ENCODE peak calls at places on chromosome 7, in seven cellular contexts. One of them, this sample, is unnamed.

GRCh38 chr7:24477376-24477775 is 95.9 kb upstream of the PALS2 start:
- DNase-seq in HEK293T: no peak
- DNase-seq in stimulated activated CD8-positive, alpha-beta memory T cell treated with anti-CD3 and anti-CD28 coated beads, Interleukin-2, amount 100 ng/mL, for 1 hour: no peak
- DNase-seq in AG09309: peak
- DNase-seq in HS-27A: no peak
- DNase-seq in mucosa of gallbladder: no peak
- DNase-seq in left ventricle myocardium superior: no peak
- DNase-seq in this sample: no peak

GRCh38 chr7:550881-551614 is 31.4 kb upstream of the PDGFA start:
- DNase-seq in HS-27A: no peak
- DNase-seq in mucosa of gallbladder: no peak
- DNase-seq in AG09309: no peak
- DNase-seq in stimulated activated CD8-positive, alpha-beta memory T cell treated with anti-CD3 and anti-CD28 coated beads, Interleukin-2, amount 100 ng/mL, for 1 hour: no peak
- DNase-seq in HEK293T: no peak
- DNase-seq in left ventricle myocardium superior: no peak
- DNase-seq in this sample: no peak

GRCh38 chr7:117068511-117069155 is 115.3 kb downstream of the ST7 start:
- DNase-seq in AG09309: no peak
- DNase-seq in stimulated activated CD8-positive, alpha-beta memory T cell treated with anti-CD3 and anti-CD28 coated beads, Interleukin-2, amount 100 ng/mL, for 1 hour: no peak
- DNase-seq in left ventricle myocardium superior: no peak
- DNase-seq in HEK293T: no peak
- DNase-seq in mucosa of gallbladder: no peak
- DNase-seq in HS-27A: no peak
- DNase-seq in this sample: peak

GRCh38 chr7:37109016-37109415 is 339.6 kb downstream of the ELMO1 start:
- DNase-seq in AG09309: no peak
- DNase-seq in left ventricle myocardium superior: no peak
- DNase-seq in stimulated activated CD8-positive, alpha-beta memory T cell treated with anti-CD3 and anti-CD28 coated beads, Interleukin-2, amount 100 ng/mL, for 1 hour: no peak
- DNase-seq in mucosa of gallbladder: no peak
- DNase-seq in HS-27A: no peak
- DNase-seq in HEK293T: no peak
- DNase-seq in this sample: no peak

GRCh38 chr7:41578700-41579099 is 124.2 kb downstream of the INHBA start:
- DNase-seq in HEK293T: no peak
- DNase-seq in HS-27A: no peak
- DNase-seq in stimulated activated CD8-positive, alpha-beta memory T cell treated with anti-CD3 and anti-CD28 coated beads, Interleukin-2, amount 100 ng/mL, for 1 hour: no peak
- DNase-seq in mucosa of gallbladder: no peak
- DNase-seq in left ventricle myocardium superior: no peak
- DNase-seq in AG09309: no peak
- DNase-seq in this sample: no peak

GRCh38 chr7:4871930-4872675 is 10.3 kb upstream of the PAPOLB start:
- DNase-seq in HS-27A: no peak
- DNase-seq in AG09309: no peak
- DNase-seq in stimulated activated CD8-positive, alpha-beta memory T cell treated with anti-CD3 and anti-CD28 coated beads, Interleukin-2, amount 100 ng/mL, for 1 hour: no peak
- DNase-seq in left ventricle myocardium superior: peak
- DNase-seq in HEK293T: no peak
- DNase-seq in mucosa of gallbladder: no peak
- DNase-seq in this sample: no peak

GRCh38 chr7:45973725-45974532 is 52.9 kb upstream of the IGFBP3 start:
- DNase-seq in left ventricle myocardium superior: no peak
- DNase-seq in stimulated activated CD8-positive, alpha-beta memory T cell treated with anti-CD3 and anti-CD28 coated beads, Interleukin-2, amount 100 ng/mL, for 1 hour: no peak
- DNase-seq in HS-27A: no peak
- DNase-seq in HEK293T: no peak
- DNase-seq in mucosa of gallbladder: no peak
- DNase-seq in AG09309: no peak
- DNase-seq in this sample: no peak

GRCh38 chr7:79199961-79200360 is 253.5 kb downstream of the MAGI2 start:
- DNase-seq in stimulated activated CD8-positive, alpha-beta memory T cell treated with anti-CD3 and anti-CD28 coated beads, Interleukin-2, amount 100 ng/mL, for 1 hour: no peak
- DNase-seq in mucosa of gallbladder: no peak
- DNase-seq in AG09309: peak
- DNase-seq in HEK293T: no peak
- DNase-seq in HS-27A: peak
- DNase-seq in left ventricle myocardium superior: no peak
- DNase-seq in this sample: no peak

GRCh38 chr7:130356121-130356759 is 11.6 kb downstream of the CPA5 start:
- DNase-seq in mucosa of gallbladder: peak
- DNase-seq in left ventricle myocardium superior: no peak
- DNase-seq in HEK293T: no peak
- DNase-seq in stimulated activated CD8-positive, alpha-beta memory T cell treated with anti-CD3 and anti-CD28 coated beads, Interleukin-2, amount 100 ng/mL, for 1 hour: no peak
- DNase-seq in AG09309: peak
- DNase-seq in HS-27A: peak
- DNase-seq in this sample: peak

This sample was measured in ACHN.